ENCODE peak calls at places on chromosome 21, in seven cellular contexts. One of them, this sample, is unnamed.

GRCh38 chr21:34345892-34346291 is 17.9 kb upstream of the KCNE2 start:
- DNase-seq in fibroblast of lung: no peak
- DNase-seq in keratinocyte: no peak
- DNase-seq in endodermal cell: peak; percentile 22
- DNase-seq in mesenchymal stem cell: peak; percentile 78
- DNase-seq in IMR-90: peak; percentile 71
- DNase-seq in NT2/D1: no peak
- DNase-seq in this sample: no peak

GRCh38 chr21:37380349-37381323 is 14.1 kb downstream of the DYRK1A start:
- DNase-seq in mesenchymal stem cell: no peak
- DNase-seq in fibroblast of lung: no peak
- DNase-seq in endodermal cell: no peak
- DNase-seq in NT2/D1: no peak
- DNase-seq in IMR-90: no peak
- DNase-seq in keratinocyte: no peak
- DNase-seq in this sample: no peak

GRCh38 chr21:28261291-28261690 is 731.4 kb downstream of the LTN1 start:
- DNase-seq in IMR-90: no peak
- DNase-seq in mesenchymal stem cell: peak; percentile 25
- DNase-seq in NT2/D1: no peak
- DNase-seq in endodermal cell: no peak
- DNase-seq in keratinocyte: no peak
- DNase-seq in fibroblast of lung: peak; percentile 11
- DNase-seq in this sample: no peak

GRCh38 chr21:31347435-31348032 is 3.5 kb upstream of the TIAM1 start:
- DNase-seq in keratinocyte: no peak
- DNase-seq in endodermal cell: no peak
- DNase-seq in fibroblast of lung: no peak
- DNase-seq in NT2/D1: no peak
- DNase-seq in IMR-90: peak; percentile 50
- DNase-seq in mesenchymal stem cell: peak; percentile 31
- DNase-seq in this sample: no peak

GRCh38 chr21:35619184-35619583 is 441.1 kb downstream of the SETD4 start:
- DNase-seq in mesenchymal stem cell: peak; percentile 71
- DNase-seq in NT2/D1: no peak
- DNase-seq in fibroblast of lung: peak; percentile 90
- DNase-seq in keratinocyte: peak; percentile 48
- DNase-seq in endodermal cell: no peak
- DNase-seq in IMR-90: peak; percentile 93
- DNase-seq in this sample: peak; percentile 86

GRCh38 chr21:41761211-41762181 is 5.4 kb downstream of the RIPK4 start:
- DNase-seq in NT2/D1: no peak
- DNase-seq in keratinocyte: no peak
- DNase-seq in IMR-90: no peak
- DNase-seq in mesenchymal stem cell: no peak
- DNase-seq in fibroblast of lung: no peak
- DNase-seq in endodermal cell: peak; percentile 72
- DNase-seq in this sample: peak; percentile 100

GRCh38 chr21:40531016-40531415 is 315.9 kb downstream of the DSCAM start:
- DNase-seq in NT2/D1: no peak
- DNase-seq in keratinocyte: no peak
- DNase-seq in mesenchymal stem cell: no peak
- DNase-seq in IMR-90: no peak
- DNase-seq in endodermal cell: no peak
- DNase-seq in fibroblast of lung: no peak
- DNase-seq in this sample: peak; percentile 83

GRCh38 chr21:37367758-37368535 is 1.4 kb downstream of the DYRK1A start:
- DNase-seq in mesenchymal stem cell: peak; percentile 48
- DNase-seq in NT2/D1: no peak
- DNase-seq in endodermal cell: peak; percentile 62
- DNase-seq in fibroblast of lung: peak; percentile 55
- DNase-seq in keratinocyte: no peak
- DNase-seq in IMR-90: peak; percentile 35
- DNase-seq in this sample: peak; percentile 42

GRCh38 chr21:28220670-28221069 is 772.0 kb downstream of the LTN1 start:
- DNase-seq in fibroblast of lung: peak; percentile 39
- DNase-seq in mesenchymal stem cell: no peak
- DNase-seq in endodermal cell: no peak
- DNase-seq in IMR-90: peak; percentile 39
- DNase-seq in NT2/D1: no peak
- DNase-seq in keratinocyte: no peak
- DNase-seq in this sample: no peak

GRCh38 chr21:40324389-40324788 is 457.2 kb downstream of the PCP4 start:
- DNase-seq in endodermal cell: no peak
- DNase-seq in NT2/D1: no peak
- DNase-seq in mesenchymal stem cell: no peak
- DNase-seq in IMR-90: no peak
- DNase-seq in fibroblast of lung: no peak
- DNase-seq in keratinocyte: no peak
- DNase-seq in this sample: no peak

GRCh38 chr21:36320421-36321324 is 676 bp downstream of the MORC3 start:
- DNase-seq in keratinocyte: no peak
- DNase-seq in endodermal cell: peak; percentile 87
- DNase-seq in mesenchymal stem cell: peak; percentile 84
- DNase-seq in IMR-90: peak; percentile 73
- DNase-seq in fibroblast of lung: peak; percentile 73
- DNase-seq in NT2/D1: peak; percentile 61
- DNase-seq in this sample: peak; percentile 91

GRCh38 chr21:30839304-30839703 is 9.7 kb upstream of the KRTAP7-1 start:
- DNase-seq in NT2/D1: peak; percentile 66
- DNase-seq in mesenchymal stem cell: no peak
- DNase-seq in IMR-90: no peak
- DNase-seq in fibroblast of lung: no peak
- DNase-seq in endodermal cell: peak; percentile 89
- DNase-seq in keratinocyte: no peak
- DNase-seq in this sample: peak; percentile 36

GRCh38 chr21:36207577-36208320 is 51.1 kb downstream of the DOP1B start:
- DNase-seq in mesenchymal stem cell: peak; percentile 22
- DNase-seq in NT2/D1: no peak
- DNase-seq in keratinocyte: no peak
- DNase-seq in IMR-90: peak; percentile 81
- DNase-seq in endodermal cell: no peak
- DNase-seq in fibroblast of lung: peak; percentile 90
- DNase-seq in this sample: peak; percentile 93

GRCh38 chr21:25396135-25396711 is 211.1 kb downstream of the MRPL39 start:
- DNase-seq in IMR-90: no peak
- DNase-seq in fibroblast of lung: no peak
- DNase-seq in endodermal cell: no peak
- DNase-seq in mesenchymal stem cell: no peak
- DNase-seq in NT2/D1: no peak
- DNase-seq in keratinocyte: no peak
- DNase-seq in this sample: no peak

GRCh38 chr21:26097475-26097874 is 73.1 kb downstream of the APP start:
- DNase-seq in keratinocyte: no peak
- DNase-seq in NT2/D1: no peak
- DNase-seq in mesenchymal stem cell: no peak
- DNase-seq in fibroblast of lung: no peak
- DNase-seq in endodermal cell: no peak
- DNase-seq in IMR-90: no peak
- DNase-seq in this sample: no peak

GRCh38 chr21:37077403-37077802 is 4.3 kb downstream of the TTC3 start:
- DNase-seq in mesenchymal stem cell: no peak
- DNase-seq in fibroblast of lung: no peak
- DNase-seq in endodermal cell: no peak
- DNase-seq in NT2/D1: no peak
- DNase-seq in keratinocyte: no peak
- DNase-seq in IMR-90: no peak
- DNase-seq in this sample: no peak

GRCh38 chr21:46154155-46154954 is 1.0 kb downstream of the FTCD start:
- DNase-seq in keratinocyte: no peak
- DNase-seq in mesenchymal stem cell: no peak
- DNase-seq in IMR-90: no peak
- DNase-seq in endodermal cell: peak; percentile 53
- DNase-seq in fibroblast of lung: no peak
- DNase-seq in NT2/D1: no peak
- DNase-seq in this sample: no peak

GRCh38 chr21:45997495-45998275 is 16.1 kb downstream of the COL6A1 start:
- DNase-seq in keratinocyte: no peak
- DNase-seq in endodermal cell: peak; percentile 42
- DNase-seq in IMR-90: no peak
- DNase-seq in mesenchymal stem cell: no peak
- DNase-seq in fibroblast of lung: no peak
- DNase-seq in NT2/D1: no peak
- DNase-seq in this sample: no peak

GRCh38 chr21:26374817-26375216 is 198.3 kb downstream of the CYYR1 start:
- DNase-seq in fibroblast of lung: no peak
- DNase-seq in IMR-90: no peak
- DNase-seq in mesenchymal stem cell: peak; percentile 7
- DNase-seq in NT2/D1: no peak
- DNase-seq in endodermal cell: no peak
- DNase-seq in keratinocyte: no peak
- DNase-seq in this sample: no peak

GRCh38 chr21:42150458-42151085 is 68.4 kb upstream of the ABCG1 start:
- DNase-seq in IMR-90: no peak
- DNase-seq in mesenchymal stem cell: no peak
- DNase-seq in keratinocyte: no peak
- DNase-seq in NT2/D1: no peak
- DNase-seq in fibroblast of lung: no peak
- DNase-seq in endodermal cell: peak; percentile 32
- DNase-seq in this sample: no peak

DNA sequence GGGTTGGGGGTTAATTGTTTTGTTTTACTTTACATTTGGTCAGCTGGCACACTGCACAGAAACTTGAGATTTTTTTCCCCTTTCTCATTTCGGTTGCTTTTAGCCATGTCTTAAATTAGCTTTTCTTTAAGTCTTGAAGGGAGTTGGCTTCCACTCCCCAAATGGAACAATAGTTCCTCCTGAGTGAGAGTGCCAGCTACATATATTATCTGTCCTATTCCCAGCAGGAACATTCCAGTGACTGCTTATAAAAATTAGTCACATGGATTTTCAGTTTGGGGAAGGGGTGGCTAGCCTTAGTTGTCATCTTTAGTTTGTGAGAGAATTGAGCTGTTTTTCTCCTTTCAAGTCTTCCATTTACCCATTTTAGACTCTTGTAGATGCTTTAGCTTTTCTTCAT is 510.2 kb upstream of the CXADR start:
- DNase-seq in IMR-90: no peak
- DNase-seq in NT2/D1: no peak
- DNase-seq in keratinocyte: no peak
- DNase-seq in mesenchymal stem cell: no peak
- DNase-seq in endodermal cell: no peak
- DNase-seq in fibroblast of lung: peak; percentile 24
- DNase-seq in this sample: no peak
- H3K9ac ChIP-seq in IMR-90: no peak overlapping the region
- H3K9ac ChIP-seq in NT2/D1: no peak overlapping the region
- H3K9ac ChIP-seq in keratinocyte: no peak overlapping the region
- H3K9ac ChIP-seq in mesenchymal stem cell: no peak overlapping the region
- H3K9ac ChIP-seq in endodermal cell: no peak overlapping the region
- H3K9ac ChIP-seq in fibroblast of lung: no peak overlapping the region
- H3K9ac ChIP-seq in this sample: no peak overlapping the region

DNA sequence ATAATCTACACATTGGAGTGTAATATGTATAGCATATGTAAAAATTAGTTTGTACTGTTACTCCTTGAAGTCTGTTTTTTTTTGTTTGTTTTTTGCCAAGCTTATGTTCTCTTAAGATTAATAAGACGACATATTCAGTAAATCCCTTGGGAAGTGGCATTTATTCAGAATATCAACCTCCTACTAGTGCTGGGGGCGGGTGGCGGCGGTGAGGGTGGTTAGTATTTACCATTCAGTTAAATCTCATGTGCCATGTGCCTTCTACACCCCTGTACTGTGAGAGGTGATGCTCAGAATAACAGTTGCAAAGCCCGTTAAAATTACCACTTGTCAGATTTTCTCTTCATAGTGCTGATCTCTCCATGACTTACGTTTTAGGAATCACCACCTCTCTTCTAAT is 3.0 kb downstream of the BACH1 start:
- DNase-seq in NT2/D1: no peak
- DNase-seq in endodermal cell: no peak
- DNase-seq in fibroblast of lung: no peak
- DNase-seq in mesenchymal stem cell: no peak
- DNase-seq in IMR-90: no peak
- DNase-seq in keratinocyte: no peak
- DNase-seq in this sample: no peak
- H3K4me1 ChIP-seq in NT2/D1: peaks cover 8% of the 10 kb centered on the region
- H3K4me1 ChIP-seq in endodermal cell: peaks cover 22% of the 10 kb centered on the region
- H3K4me1 ChIP-seq in fibroblast of lung: peaks cover 2% of the 10 kb centered on the region
- H3K4me1 ChIP-seq in mesenchymal stem cell: peaks cover 10% of the 10 kb centered on the region
- H3K4me1 ChIP-seq in IMR-90: peaks cover 14% of the 10 kb centered on the region
- H3K4me1 ChIP-seq in keratinocyte: peaks cover 48% of the 10 kb centered on the region
- H3K4me1 ChIP-seq in this sample: peaks cover 12% of the 10 kb centered on the region

GRCh38 chr21:38777521-38777920 is 28.2 kb upstream of the ETS2 start:
- DNase-seq in NT2/D1: no peak
- DNase-seq in endodermal cell: no peak
- DNase-seq in IMR-90: no peak
- DNase-seq in keratinocyte: no peak
- DNase-seq in mesenchymal stem cell: no peak
- DNase-seq in fibroblast of lung: no peak
- DNase-seq in this sample: no peak
- H3K9ac ChIP-seq in NT2/D1: no peak overlapping the region
- H3K9ac ChIP-seq in endodermal cell: no peak overlapping the region
- H3K9ac ChIP-seq in IMR-90: no peak overlapping the region
- H3K9ac ChIP-seq in keratinocyte: no peak overlapping the region
- H3K9ac ChIP-seq in mesenchymal stem cell: no peak overlapping the region
- H3K9ac ChIP-seq in fibroblast of lung: no peak overlapping the region
- H3K9ac ChIP-seq in this sample: no peak overlapping the region

GRCh38 chr21:44305691-44306090 is 5.8 kb downstream of the PFKL start:
- DNase-seq in NT2/D1: no peak
- DNase-seq in fibroblast of lung: no peak
- DNase-seq in IMR-90: no peak
- DNase-seq in keratinocyte: no peak
- DNase-seq in endodermal cell: no peak
- DNase-seq in mesenchymal stem cell: no peak
- DNase-seq in this sample: no peak
- H3K4me1 ChIP-seq in NT2/D1: peaks cover 65% of the 10 kb centered on the region
- H3K4me1 ChIP-seq in fibroblast of lung: peaks cover 2% of the 10 kb centered on the region
- H3K4me1 ChIP-seq in IMR-90: peaks cover 19% of the 10 kb centered on the region
- H3K4me1 ChIP-seq in keratinocyte: peaks cover 8% of the 10 kb centered on the region
- H3K4me1 ChIP-seq in endodermal cell: peaks cover 13% of the 10 kb centered on the region
- H3K4me1 ChIP-seq in mesenchymal stem cell: peaks cover 48% of the 10 kb centered on the region
- H3K4me1 ChIP-seq in this sample: peaks cover 6% of the 10 kb centered on the region